ENCODE peak calls at places on chromosomes 16 and 17, in seven cellular contexts. C, R, F, B, W, G and U are unnamed samples.

GRCh38 chr16:83335076-83335475 is 472.7 kb upstream of the HSBP1 start:
- DNase-seq in W (no peak), B (peak; percentile 34), R (no peak), F (no peak), G (no peak), C (no peak), U (no peak)

GRCh38 chr16:72811188-72811720 is 236.7 kb downstream of the ZFHX3 start:
- DNase-seq in G (no peak), W (no peak), B (no peak), R (no peak), F (no peak), C (no peak), U (no peak)

GRCh38 chr17:80260791-80261158 is at the start of gene RNF213:
- DNase-seq in B (no peak), R (peak; percentile 87), C (no peak), F (no peak), G (no peak), W (peak; percentile 74), U (peak; percentile 68)

GRCh38 chr17:2718150-2718938 is 6.8 kb upstream of the CLUH start:
- DNase-seq in B (no peak), C (no peak), W (no peak), R (no peak), G (no peak), F (no peak), U (no peak)

GRCh38 chr17:62966426-62967110 is 533 bp downstream of the TANC2 start:
- DNase-seq in B (peak; percentile 38), R (no peak), W (peak; percentile 36), G (no peak), C (peak; percentile 29), F (peak; percentile 36), U (no peak)

GRCh38 chr16:31386157-31386984 is 6.8 kb upstream of the ITGAD start:
- DNase-seq in F (no peak), B (peak; percentile 42), G (no peak), C (peak; percentile 38), R (no peak), W (no peak), U (no peak)

GRCh38 chr17:79981090-79981489 is 54.6 kb downstream of the TBC1D16 start:
- DNase-seq in C (no peak), W (no peak), B (no peak), F (no peak), G (no peak), R (no peak), U (no peak)

GRCh38 chr17:28325221-28325620 is 6.2 kb downstream of the TMEM97 start:
- DNase-seq in G (no peak), R (no peak), C (no peak), W (no peak), F (no peak), B (no peak), U (no peak)

GRCh38 chr17:81419333-81419885 is 24.2 kb downstream of the BAHCC1 start:
- DNase-seq in W (peak; percentile 95), F (no peak), C (peak; percentile 83), R (no peak), G (no peak), B (peak; percentile 82), U (no peak)

GRCh38 chr17:79203016-79203415 is 128.4 kb downstream of the ENGASE start:
- DNase-seq in R (no peak), C (no peak), F (no peak), B (no peak), W (no peak), G (no peak), U (no peak)

GRCh38 chr17:1909985-1910384 is 80.2 kb downstream of the RPA1 start:
- DNase-seq in C (no peak), W (no peak), R (no peak), F (no peak), G (no peak), B (no peak), U (no peak)

GRCh38 chr16:47037396-47037745 is 63.9 kb upstream of the DNAJA2 start:
- DNase-seq in W (peak; percentile 34), R (no peak), C (no peak), F (peak; percentile 13), B (no peak), G (no peak), U (peak; percentile 53)

GRCh38 chr16:49924078-49924477 is 68.2 kb upstream of the ZNF423 start:
- DNase-seq in G (no peak), R (no peak), W (peak; percentile 67), C (no peak), B (no peak), F (no peak), U (no peak)

GRCh38 chr17:28492352-28493310 is 13.5 kb upstream of the FOXN1 start:
- DNase-seq in W (no peak), G (no peak), R (no peak), F (no peak), B (no peak), C (peak; percentile 69), U (no peak)

GRCh38 chr16:84137769-84138357 is 7.1 kb downstream of the HSDL1 start:
- DNase-seq in R (no peak), C (no peak), G (no peak), B (no peak), F (no peak), W (no peak), U (no peak)

GRCh38 chr17:68701046-68701445 is 99.9 kb upstream of the FAM20A start:
- DNase-seq in C (peak; percentile 79), F (no peak), B (no peak), W (no peak), G (no peak), R (no peak), U (no peak)

GRCh38 chr17:76672270-76672851 is 28.8 kb upstream of the ST6GALNAC1 start:
- DNase-seq in G (no peak), F (no peak), B (no peak), C (no peak), R (no peak), W (no peak), U (no peak)